ENCODE peak calls at places on chromosomes 7 and 10, in eight cellular contexts. O, L, S, F, Z, T, R and V are unnamed samples.

GRCh38 chr10:48981310-48981907 is 41.8 kb upstream of the LRRC18 start:
- DNase-seq in O (peak), L (peak), S (peak), F (no peak), Z (peak), T (no peak), R (peak), V (peak)

GRCh38 chr7:130595986-130596385 is 72.6 kb downstream of the COPG2 start:
- DNase-seq in O (no peak), L (no peak), S (no peak), F (no peak), Z (no peak), T (no peak), R (peak), V (no peak)

GRCh38 chr7:50607524-50608125 is 42.4 kb upstream of the DDC start:
- DNase-seq in O (no peak), L (no peak), S (no peak), F (no peak), Z (no peak), T (no peak), R (no peak), V (no peak)

GRCh38 chr7:36448781-36449379 is 59.2 kb downstream of the ANLN start:
- DNase-seq in O (no peak), L (no peak), S (no peak), F (no peak), Z (no peak), T (no peak), R (no peak), V (no peak)

GRCh38 chr7:144035385-144035784 is 13.4 kb upstream of the OR2A5 start:
- DNase-seq in O (no peak), L (no peak), S (no peak), F (no peak), Z (no peak), T (no peak), R (no peak), V (no peak)

GRCh38 chr10:111872591-111872990 is 311.0 kb downstream of the GPAM start:
- DNase-seq in O (no peak), L (no peak), S (no peak), F (no peak), Z (no peak), T (no peak), R (no peak), V (no peak)

GRCh38 chr7:157041004-157041403 is 30.5 kb upstream of the MNX1 start:
- DNase-seq in O (no peak), L (no peak), S (no peak), F (no peak), Z (no peak), T (no peak), R (no peak), V (no peak)

GRCh38 chr7:45202618-45203017 is 45.0 kb downstream of the RAMP3 start:
- DNase-seq in O (no peak), L (no peak), S (no peak), F (no peak), Z (no peak), T (peak), R (no peak), V (no peak)

GRCh38 chr10:95500097-95500496 is 61.1 kb downstream of the SORBS1 start:
- DNase-seq in O (no peak), L (no peak), S (no peak), F (no peak), Z (no peak), T (no peak), R (no peak), V (no peak)

GRCh38 chr10:125005312-125006187 is 63.6 kb downstream of the ZRANB1 start:
- DNase-seq in O (no peak), L (no peak), S (peak), F (no peak), Z (no peak), T (peak), R (no peak), V (no peak)

GRCh38 chr7:131244259-131244852 is 83.3 kb upstream of the MKLN1 start:
- DNase-seq in O (no peak), L (no peak), S (no peak), F (peak), Z (no peak), T (no peak), R (peak), V (no peak)

GRCh38 chr7:80883188-80884025 is 35.4 kb downstream of the SEMA3C start:
- DNase-seq in O (no peak), L (no peak), S (no peak), F (peak), Z (no peak), T (no peak), R (peak), V (peak)

GRCh38 chr7:141333459-141333858 is 217.8 kb upstream of the AGK start:
- DNase-seq in O (peak), L (no peak), S (no peak), F (no peak), Z (no peak), T (no peak), R (no peak), V (no peak)

GRCh38 chr7:95376632-95377380 is 19.4 kb downstream of the PON3 start:
- DNase-seq in O (peak), L (no peak), S (no peak), F (no peak), Z (no peak), T (no peak), R (no peak), V (no peak)

GRCh38 chr7:112962815-112963214 is 123.8 kb downstream of the GPR85 start:
- DNase-seq in O (no peak), L (no peak), S (no peak), F (no peak), Z (no peak), T (no peak), R (no peak), V (no peak)

GRCh38 chr10:77497748-77498147 is 139.9 kb downstream of the KCNMA1 start:
- DNase-seq in O (no peak), L (no peak), S (no peak), F (no peak), Z (no peak), T (no peak), R (no peak), V (no peak)

GRCh38 chr10:101817542-101818118 is 614 bp downstream of the OGA start:
- DNase-seq in O (peak), L (peak), S (peak), F (peak), Z (peak), T (peak), R (peak), V (peak)

GRCh38 chr7:130446285-130446684 is 5.5 kb upstream of the CEP41 start:
- DNase-seq in O (no peak), L (no peak), S (no peak), F (no peak), Z (no peak), T (no peak), R (no peak), V (no peak)

GRCh38 chr7:77933394-77933793 is 134.8 kb downstream of the PHTF2 start:
- DNase-seq in O (no peak), L (no peak), S (no peak), F (no peak), Z (no peak), T (no peak), R (peak), V (no peak)

GRCh38 chr7:18471476-18472160 is 23.9 kb upstream of the HDAC9 start:
- DNase-seq in O (no peak), L (no peak), S (no peak), F (no peak), Z (no peak), T (no peak), R (no peak), V (no peak)